ENCODE peak calls at places on chromosome 13, in ten cellular contexts. X, Z, C, E, S, Y, P, J, K and V are unnamed samples.
A peak's percentile ranks its signal among the peaks of the same experiment; 100 is the strongest.

GRCh38 chr13:40371531-40372125 is 294.8 kb downstream of the FOXO1 start:
- DNase-seq in X (no peak), E (no peak), K (no peak), J (no peak), P (no peak), Z (no peak), S (no peak), Y (no peak), C (no peak), V (peak; percentile 50)

GRCh38 chr13:98293570-98294142 is 116.6 kb upstream of the RNF113B start:
- DNase-seq in X (no peak), J (peak; percentile 44), P (no peak), Z (no peak), C (no peak), Y (no peak), S (peak; percentile 55), K (no peak), E (no peak), V (no peak)

GRCh38 chr13:61765181-61765742 is 349.6 kb upstream of the PCDH20 start:
- DNase-seq in X (no peak), J (no peak), Y (no peak), E (no peak), Z (no peak), P (no peak), S (no peak), C (no peak), K (no peak), V (no peak)

GRCh38 chr13:40208517-40208916 is 457.9 kb downstream of the FOXO1 start:
- DNase-seq in Z (peak; percentile 70), S (no peak), P (no peak), K (no peak), C (no peak), J (no peak), Y (no peak), X (no peak), E (no peak), V (no peak)

GRCh38 chr13:74306496-74306895 is 172.3 kb upstream of the KLF12 start:
- DNase-seq in X (no peak), P (no peak), Y (no peak), E (no peak), Z (no peak), K (no peak), S (peak; percentile 7), J (peak; percentile 37), C (no peak), V (no peak)

GRCh38 chr13:99985243-99985874 is 3.8 kb downstream of the ZIC2 start:
- DNase-seq in Z (no peak), C (no peak), E (no peak), J (no peak), K (no peak), Y (no peak), X (no peak), P (no peak), S (no peak), V (no peak)

GRCh38 chr13:113453962-113454361 is 674 bp upstream of the ADPRHL1 start:
- DNase-seq in S (peak; percentile 95), J (peak; percentile 78), P (no peak), Z (no peak), X (no peak), K (peak; percentile 37), Y (no peak), E (no peak), C (no peak), V (no peak)

GRCh38 chr13:61410669-61411297 is 4.9 kb downstream of the PCDH20 start:
- DNase-seq in S (peak; percentile 32), K (no peak), Z (no peak), X (no peak), E (no peak), J (peak; percentile 3), Y (no peak), P (no peak), C (no peak), V (no peak)

DNA sequence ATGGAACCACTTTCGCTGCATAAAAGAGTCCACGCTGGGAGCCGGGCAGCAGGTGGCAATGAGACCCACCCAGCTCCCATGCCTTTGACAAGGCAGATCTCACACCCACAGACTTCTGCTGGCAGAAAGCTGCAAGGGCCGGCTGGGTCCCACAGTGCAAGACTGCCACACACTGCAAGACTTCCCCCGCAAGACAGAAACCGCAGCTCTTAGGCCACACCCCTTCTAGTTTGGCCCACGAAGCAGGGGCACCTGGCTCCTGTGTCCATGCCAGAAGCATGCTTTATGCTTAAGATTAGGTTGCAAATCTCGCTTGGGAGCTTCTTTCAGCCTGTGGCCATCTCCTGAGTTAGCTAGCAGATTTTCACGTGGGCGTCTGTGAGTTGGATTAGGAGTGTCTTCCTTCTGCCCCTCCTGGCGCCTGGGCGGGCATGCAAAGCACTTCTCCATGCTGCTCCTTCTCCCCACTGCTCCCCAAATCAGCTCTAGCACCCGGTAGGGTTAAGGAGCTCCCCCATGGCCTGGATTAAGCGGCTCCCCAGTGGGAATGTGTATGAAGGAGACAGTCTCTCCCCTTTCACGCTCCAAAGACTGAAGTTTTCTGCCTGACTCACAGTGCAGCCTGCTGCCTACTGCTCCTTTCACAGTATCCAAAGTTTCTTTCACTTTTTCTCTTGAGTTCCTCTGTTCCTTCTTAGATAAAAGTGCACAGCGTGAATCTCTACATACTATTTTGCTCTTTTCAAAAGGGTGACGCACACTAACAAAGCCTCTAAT is 17.7 kb downstream of the GPC6 start:
- DNase-seq in Z (no peak), J (no peak), E (peak; percentile 57), C (no peak), S (peak; percentile 81), X (no peak), Y (peak; percentile 19), K (no peak), P (no peak), V (no peak)
- H3K4me3 ChIP-seq in Z (no peak overlapping the region), J (peak overlapping the region; percentile 20), E (peak overlapping the region; percentile 29), C (peak overlapping the region; percentile 54), S (peak overlapping the region; percentile 65), X (no peak overlapping the region), Y (no peak overlapping the region), K (peak overlapping the region; percentile 41), P (peak overlapping the region; percentile 17), V (no peak overlapping the region)

DNA sequence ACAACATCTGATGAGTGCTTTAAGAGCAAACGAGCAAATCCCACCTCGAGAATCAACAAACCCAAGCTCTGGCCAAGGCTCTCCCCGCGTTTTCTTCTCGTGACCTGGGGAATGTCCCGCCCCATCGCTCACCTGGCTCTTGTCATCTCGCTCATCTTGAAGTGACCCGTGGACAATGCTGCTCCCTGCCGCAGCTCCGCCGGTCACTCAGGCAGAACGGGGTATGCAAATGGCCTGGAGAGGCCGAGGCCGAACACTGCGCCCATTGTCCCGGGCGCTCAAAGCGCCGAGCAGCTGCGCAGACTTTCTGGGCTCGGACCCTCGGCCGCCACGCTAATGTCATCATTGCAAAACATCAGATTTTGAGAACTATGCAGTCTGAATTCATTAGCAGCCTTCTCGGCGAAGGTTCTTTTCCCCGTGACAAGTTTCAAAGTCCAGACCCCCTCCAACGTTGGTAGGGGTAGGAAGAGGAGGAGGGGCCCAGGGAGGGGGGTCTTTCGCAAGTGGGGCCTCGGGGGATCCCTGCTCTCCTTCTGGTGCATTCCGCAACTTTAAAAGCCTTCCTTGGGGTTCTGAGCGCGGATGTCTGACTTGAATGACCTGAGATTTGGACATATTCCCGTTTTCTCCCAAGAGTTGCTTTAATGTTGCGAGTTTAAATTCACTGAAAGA is 39.7 kb downstream of the SOX1 start:
- DNase-seq in S (no peak), J (no peak), C (no peak), P (no peak), X (no peak), E (no peak), Z (no peak), Y (no peak), K (no peak), V (no peak)
- H3K4me3 ChIP-seq in S (no peak overlapping the region), J (no peak overlapping the region), C (no peak overlapping the region), P (no peak overlapping the region), X (peak overlapping the region; percentile 62), E (no peak overlapping the region), Z (no peak overlapping the region), Y (no peak overlapping the region), K (no peak overlapping the region), V (no peak overlapping the region)

GRCh38 chr13:91351123-91351522 is 3.6 kb downstream of the MIR17HG start:
- DNase-seq in K (no peak), P (no peak), Y (no peak), X (no peak), J (no peak), E (no peak), C (no peak), S (no peak), Z (no peak), V (no peak)

GRCh38 chr13:91353494-91353893 is 6.0 kb downstream of the MIR17HG start:
- DNase-seq in S (no peak), C (no peak), Z (no peak), J (no peak), K (no peak), X (no peak), P (no peak), Y (no peak), E (no peak), V (no peak)

GRCh38 chr13:91348906-91349435 is 1.5 kb downstream of the MIR17HG start:
- DNase-seq in C (peak; percentile 95), K (peak; percentile 9), S (peak; percentile 89), Z (peak; percentile 60), P (peak; percentile 97), E (peak; percentile 91), X (no peak), Y (peak; percentile 94), J (peak; percentile 52), V (peak; percentile 98)

GRCh38 chr13:91349992-91350911 is 2.8 kb downstream of the MIR17HG start:
- DNase-seq in Y (no peak), E (no peak), X (no peak), P (no peak), K (no peak), C (no peak), S (no peak), Z (no peak), J (no peak), V (no peak)

GRCh38 chr13:91351980-91352379 is 4.5 kb downstream of the MIR17HG start:
- DNase-seq in Z (no peak), X (no peak), C (no peak), K (no peak), J (no peak), Y (no peak), S (no peak), P (no peak), E (no peak), V (no peak)
- H3K4me3 ChIP-seq in Z (no peak overlapping the region), X (peak overlapping the region; percentile 97), C (no peak overlapping the region), K (no peak overlapping the region), J (no peak overlapping the region), Y (peak overlapping the region; percentile 6), S (no peak overlapping the region), P (no peak overlapping the region), E (no peak overlapping the region), V (no peak overlapping the region)

GRCh38 chr13:23901365-23901764 is 4.1 kb upstream of the C1QTNF9B start:
- DNase-seq in Y (no peak), P (no peak), S (peak; percentile 53), E (no peak), J (no peak), Z (no peak), K (no peak), C (no peak), X (no peak), V (no peak)

GRCh38 chr13:23905766-23906165 is 8.5 kb upstream of the C1QTNF9B start:
- DNase-seq in S (no peak), E (no peak), X (no peak), K (no peak), P (no peak), J (no peak), Z (no peak), C (no peak), Y (no peak), V (no peak)

GRCh38 chr13:23899555-23899954 is 2.3 kb upstream of the C1QTNF9B start:
- DNase-seq in K (no peak), E (no peak), J (peak; percentile 37), C (no peak), X (no peak), P (peak; percentile 62), Z (no peak), S (peak; percentile 64), Y (peak; percentile 33), V (no peak)

GRCh38 chr13:23903906-23904280 is 6.6 kb upstream of the C1QTNF9B start:
- DNase-seq in C (no peak), P (no peak), S (no peak), X (no peak), K (no peak), Y (no peak), E (no peak), Z (no peak), J (no peak), V (no peak)

GRCh38 chr13:23902975-23903905 is 5.9 kb upstream of the C1QTNF9B start:
- DNase-seq in P (no peak), J (no peak), Y (peak; percentile 11), E (no peak), Z (no peak), S (no peak), X (no peak), K (no peak), C (no peak), V (no peak)
- H3K4me3 ChIP-seq in P (no peak overlapping the region), J (peak overlapping the region; percentile 24), Y (no peak overlapping the region), E (peak overlapping the region; percentile 33), Z (no peak overlapping the region), S (peak overlapping the region; percentile 48), X (peak overlapping the region; percentile 64), K (no peak overlapping the region), C (no peak overlapping the region), V (no peak overlapping the region)